ENCODE peak calls at places on chromosomes 1 and 21, in six cellular contexts. J is foreskin fibroblast, C is adrenal gland, H is mammary epithelial cell, B is epithelial cell of esophagus, T is fibroblast of lung. M is an unnamed sample.
A peak's percentile ranks its signal among the peaks of the same experiment; 100 is the strongest.

GRCh38 chr1:222654849-222655248 is 37.0 kb downstream of the MIA3 start:
- DNase-seq in J (no peak), T (no peak), H (no peak), C (peak; percentile 39), B (no peak), M (peak; percentile 35)

GRCh38 chr1:53739109-53739681 is at the start of gene GLIS1:
- DNase-seq in B (peak; percentile 84), H (peak; percentile 70), T (peak; percentile 85), C (peak; percentile 74), J (peak; percentile 97), M (peak; percentile 82)

GRCh38 chr21:16082038-16082816 is 352.4 kb downstream of the USP25 start:
- DNase-seq in C (no peak), J (peak; percentile 46), T (peak; percentile 59), H (no peak), B (peak; percentile 16), M (peak; percentile 55)

GRCh38 chr1:45477646-45478045 is 13.3 kb downstream of the TESK2 start:
- DNase-seq in B (no peak), H (no peak), C (no peak), T (no peak), J (no peak), M (no peak)

GRCh38 chr1:115077286-115077983 is 11.9 kb downstream of the TSPAN2 start:
- DNase-seq in C (no peak), H (no peak), J (no peak), B (no peak), T (no peak), M (no peak)

GRCh38 chr1:90187186-90187585 is 192.3 kb downstream of the ZNF326 start:
- DNase-seq in C (no peak), H (no peak), T (no peak), J (no peak), B (no peak), M (no peak)

GRCh38 chr21:33939224-33939623 is 23.6 kb upstream of the ATP5PO start:
- DNase-seq in C (no peak), H (no peak), J (no peak), T (peak; percentile 52), B (no peak), M (no peak)

GRCh38 chr1:223057569-223058093 is 85.4 kb downstream of the TLR5 start:
- DNase-seq in H (no peak), B (no peak), J (no peak), C (no peak), T (no peak), M (no peak)

GRCh38 chr1:196209983-196210382 is 398.3 kb downstream of the KCNT2 start:
- DNase-seq in H (no peak), T (peak; percentile 67), J (peak; percentile 67), B (no peak), C (no peak), M (peak; percentile 64)

GRCh38 chr1:161772397-161772796 is 6.3 kb downstream of the ATF6 start:
- DNase-seq in J (no peak), T (no peak), H (no peak), C (no peak), B (no peak), M (peak; percentile 72)

GRCh38 chr1:121483961-121484424 is 299.2 kb downstream of the SRGAP2C start:
- DNase-seq in J (peak; percentile 81), T (peak; percentile 87), H (peak; percentile 71), B (peak; percentile 81), C (no peak), M (peak; percentile 84)

GRCh38 chr21:46112731-46113215 is 14.9 kb downstream of the COL6A2 start:
- DNase-seq in C (no peak), B (no peak), H (no peak), T (no peak), J (no peak), M (no peak)

GRCh38 chr21:45637883-45638282 is 5.6 kb upstream of the PCBP3 start:
- DNase-seq in C (no peak), B (no peak), H (no peak), J (no peak), T (no peak), M (no peak)

GRCh38 chr1:44777547-44777946 is 2.2 kb downstream of the RPS8 start:
- DNase-seq in B (no peak), T (no peak), H (no peak), J (no peak), C (no peak), M (no peak)

GRCh38 chr1:2628191-2628932 is 4.5 kb downstream of the MMEL1 start:
- DNase-seq in C (no peak), H (no peak), J (no peak), T (no peak), B (no peak), M (no peak)

GRCh38 chr1:81756872-81757271 is 43.9 kb upstream of the ADGRL2 start:
- DNase-seq in J (peak; percentile 51), B (no peak), T (peak; percentile 33), C (no peak), H (no peak), M (peak; percentile 33)

GRCh38 chr1:57623791-57624538 is 200.1 kb upstream of the DAB1 start:
- DNase-seq in H (no peak), T (no peak), J (no peak), B (no peak), C (no peak), M (no peak)

GRCh38 chr21:32248616-32249550 is 30.0 kb downstream of the MIS18A start:
- DNase-seq in J (no peak), C (no peak), B (no peak), H (no peak), T (no peak), M (no peak)

GRCh38 chr1:236753554-236753953 is 41.5 kb upstream of the MTR start:
- DNase-seq in T (peak; percentile 56), B (peak; percentile 17), H (peak; percentile 1), C (no peak), J (peak; percentile 14), M (peak; percentile 23)
- TF ChIP-seq CTCF in T (peak; percentile 21), B (peak; percentile 24), H (peak; percentile 22), C (no peak), J (peak; percentile 10), M (no peak)

DNA sequence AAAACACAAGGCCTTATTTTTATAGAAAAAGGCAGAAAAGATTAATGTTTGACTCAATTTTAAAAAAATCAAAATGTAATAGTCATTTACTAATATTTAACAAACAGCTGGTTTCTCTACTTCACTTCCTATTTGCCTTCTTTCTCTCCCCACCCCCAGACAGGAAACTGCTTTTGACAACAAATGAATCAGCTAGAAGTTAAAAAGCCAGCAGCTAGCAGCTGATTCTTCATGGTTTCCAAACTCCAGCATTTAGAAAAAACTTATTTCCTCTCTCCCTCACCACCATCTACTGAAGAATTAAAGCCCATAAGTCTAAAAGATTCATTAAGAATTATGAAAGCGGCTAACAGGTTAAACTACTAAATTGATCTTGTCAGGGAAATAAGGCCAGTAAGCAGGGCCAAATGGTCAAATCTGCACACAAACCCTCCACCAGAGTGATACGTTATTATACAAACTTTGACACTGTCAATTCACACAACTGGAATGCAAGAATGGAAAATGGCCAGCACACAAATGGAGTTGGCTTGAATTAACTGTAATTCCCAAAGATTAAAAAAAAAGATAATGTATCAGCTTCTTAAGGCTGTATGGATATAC is 4.0 kb downstream of the WDR26 start:
- DNase-seq in T (peak; percentile 80), J (peak; percentile 76), H (peak; percentile 62), C (no peak), B (peak; percentile 70), M (peak; percentile 75)
- H3K4me3 ChIP-seq in T (no peak overlapping the region), J (peak overlapping the region; percentile 25), H (peak overlapping the region; percentile 20), C (peak overlapping the region; percentile 93), B (peak overlapping the region; percentile 12), M (peak overlapping the region; percentile 89)

DNA sequence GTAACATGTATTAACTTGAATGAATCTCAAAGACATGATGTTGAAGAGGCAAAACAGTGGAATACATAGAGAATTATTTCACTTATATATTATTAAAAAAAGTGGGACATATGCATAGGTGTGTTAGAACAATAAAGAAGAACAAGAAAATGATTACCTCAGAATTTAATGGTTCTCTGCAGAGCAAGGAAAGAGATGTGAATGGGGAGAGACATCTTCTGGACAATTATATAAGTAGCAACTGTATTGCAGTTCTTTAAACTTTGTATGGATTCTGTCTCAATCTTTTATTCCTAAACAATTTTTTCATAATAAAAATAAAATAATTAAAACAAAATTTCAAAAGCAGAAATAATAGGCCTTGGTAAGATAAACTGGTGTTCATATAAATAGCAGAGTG is 674.9 kb upstream of the ADGRL4 start:
- DNase-seq in H (no peak), J (no peak), C (no peak), B (no peak), T (no peak), M (no peak)
- TF ChIP-seq CTCF in H (no peak), J (no peak), C (no peak), B (no peak), T (no peak), M (no peak)

GRCh38 chr1:35499230-35499629 is 58.0 kb downstream of the KIAA0319L start:
- DNase-seq in C (no peak), B (no peak), T (no peak), H (no peak), J (no peak), M (no peak)
- H3K4me3 ChIP-seq in C (no peak overlapping the region), B (no peak overlapping the region), T (no peak overlapping the region), H (no peak overlapping the region), J (no peak overlapping the region), M (no peak overlapping the region)

GRCh38 chr1:6123816-6124215 is 56.3 kb downstream of the CHD5 start:
- DNase-seq in T (no peak), J (no peak), H (no peak), C (no peak), B (no peak), M (no peak)
- TF ChIP-seq CTCF in T (no peak), J (no peak), H (no peak), C (no peak), B (no peak), M (no peak)

GRCh38 chr1:198162091-198162767 is 5.4 kb downstream of the NEK7 start:
- DNase-seq in C (no peak), J (no peak), B (no peak), H (no peak), T (no peak), M (no peak)
- H3K4me3 ChIP-seq in C (peak overlapping the region; percentile 3), J (no peak overlapping the region), B (no peak overlapping the region), H (no peak overlapping the region), T (no peak overlapping the region), M (no peak overlapping the region)

M was measured in fibroblast of pulmonary artery.